ENCODE peak calls at places on chromosomes 12 and 14, in five cellular contexts. One of them, this sample, is unnamed.

GRCh38 chr14:21940887-21941855 is 267.6 kb upstream of the OR4E1 start:
- DNase-seq in adrenal gland: no peak
- DNase-seq in esophagus squamous epithelium: no peak
- DNase-seq in suprapubic skin: no peak
- DNase-seq in GM12892: no peak
- DNase-seq in this sample: peak; percentile 22

GRCh38 chr12:122078141-122079037 is at the start of gene MLXIP:
- DNase-seq in GM12892: peak; percentile 87
- DNase-seq in suprapubic skin: peak; percentile 95
- DNase-seq in esophagus squamous epithelium: peak; percentile 58
- DNase-seq in adrenal gland: peak; percentile 96
- DNase-seq in this sample: peak; percentile 94

GRCh38 chr12:121452356-121453021 is 52.6 kb downstream of the RNF34 start:
- DNase-seq in adrenal gland: no peak
- DNase-seq in suprapubic skin: peak; percentile 84
- DNase-seq in esophagus squamous epithelium: no peak
- DNase-seq in GM12892: no peak
- DNase-seq in this sample: no peak

GRCh38 chr12:84161296-84161695 is 751.3 kb downstream of the SLC6A15 start:
- DNase-seq in adrenal gland: no peak
- DNase-seq in GM12892: no peak
- DNase-seq in suprapubic skin: no peak
- DNase-seq in esophagus squamous epithelium: no peak
- DNase-seq in this sample: no peak

GRCh38 chr12:116416161-116416560 is 138.7 kb upstream of the MED13L start:
- DNase-seq in adrenal gland: no peak
- DNase-seq in suprapubic skin: no peak
- DNase-seq in esophagus squamous epithelium: no peak
- DNase-seq in GM12892: no peak
- DNase-seq in this sample: no peak

GRCh38 chr12:104668274-104668718 is 211.5 kb downstream of the CHST11 start:
- DNase-seq in esophagus squamous epithelium: no peak
- DNase-seq in adrenal gland: no peak
- DNase-seq in suprapubic skin: no peak
- DNase-seq in GM12892: no peak
- DNase-seq in this sample: peak; percentile 21

GRCh38 chr12:90029317-90029716 is 320.7 kb upstream of the ATP2B1 start:
- DNase-seq in suprapubic skin: no peak
- DNase-seq in adrenal gland: no peak
- DNase-seq in esophagus squamous epithelium: no peak
- DNase-seq in GM12892: no peak
- DNase-seq in this sample: no peak

GRCh38 chr14:64878775-64879634 is 702 bp downstream of the SPTB start:
- DNase-seq in adrenal gland: no peak
- DNase-seq in suprapubic skin: no peak
- DNase-seq in esophagus squamous epithelium: no peak
- DNase-seq in GM12892: no peak
- DNase-seq in this sample: peak; percentile 63

GRCh38 chr12:49129332-49130150 is 1.7 kb downstream of the TUBA1B start:
- DNase-seq in adrenal gland: peak; percentile 38
- DNase-seq in esophagus squamous epithelium: no peak
- DNase-seq in suprapubic skin: no peak
- DNase-seq in GM12892: no peak
- DNase-seq in this sample: peak; percentile 52

GRCh38 chr12:29230800-29231560 is 81.9 kb downstream of the FAR2 start:
- DNase-seq in suprapubic skin: no peak
- DNase-seq in adrenal gland: no peak
- DNase-seq in esophagus squamous epithelium: no peak
- DNase-seq in GM12892: no peak
- DNase-seq in this sample: no peak

GRCh38 chr12:103879048-103879692 is 38.1 kb upstream of the NT5DC3 start:
- DNase-seq in GM12892: no peak
- DNase-seq in suprapubic skin: no peak
- DNase-seq in adrenal gland: no peak
- DNase-seq in esophagus squamous epithelium: no peak
- DNase-seq in this sample: no peak

GRCh38 chr12:98823012-98823411 is 177.9 kb downstream of the APAF1 start:
- DNase-seq in adrenal gland: no peak
- DNase-seq in esophagus squamous epithelium: no peak
- DNase-seq in GM12892: no peak
- DNase-seq in suprapubic skin: no peak
- DNase-seq in this sample: no peak

GRCh38 chr12:70691018-70691672 is 53.9 kb upstream of the PTPRB start:
- DNase-seq in GM12892: no peak
- DNase-seq in suprapubic skin: no peak
- DNase-seq in esophagus squamous epithelium: no peak
- DNase-seq in adrenal gland: no peak
- DNase-seq in this sample: no peak

DNA sequence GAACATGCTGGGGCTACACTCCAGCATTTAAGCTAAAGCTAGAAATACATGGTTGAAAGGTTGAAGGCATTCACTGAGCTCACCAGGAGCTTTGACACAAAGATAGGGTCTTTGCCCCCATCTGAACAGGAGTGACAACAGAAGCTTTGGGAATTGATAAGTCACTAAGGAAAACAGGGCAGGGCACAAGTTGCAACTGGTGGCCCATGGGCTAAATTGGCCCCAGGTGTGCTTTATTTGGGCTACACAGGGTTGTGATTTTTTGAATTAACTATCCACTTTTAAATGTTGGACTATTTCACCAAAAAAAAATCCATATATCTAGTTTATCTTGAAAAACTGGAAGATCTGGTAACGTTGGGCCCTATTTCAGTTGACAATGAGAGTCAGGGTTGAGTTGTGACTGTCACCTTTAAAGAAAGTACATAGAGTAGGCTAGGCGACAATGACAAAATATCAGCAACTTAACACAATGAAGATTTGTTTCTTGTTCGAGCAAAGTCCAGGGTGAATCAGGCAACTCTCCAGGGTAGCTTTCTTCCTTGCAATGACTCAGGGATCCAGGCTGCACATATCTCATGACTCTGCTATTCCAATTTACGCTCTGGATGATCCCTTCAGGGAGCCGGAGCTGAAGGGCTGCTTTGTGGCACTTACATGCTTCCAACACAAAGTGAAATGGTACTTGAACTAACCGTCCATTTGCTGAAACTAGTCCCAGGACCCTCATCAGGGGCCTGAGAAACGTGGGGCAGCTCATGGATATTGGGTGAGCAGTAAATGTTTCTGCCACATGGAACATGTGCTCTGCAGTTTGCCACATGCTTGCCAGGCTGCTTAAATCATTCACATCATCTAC is 13.3 kb upstream of the EIF4B start:
- DNase-seq in esophagus squamous epithelium: no peak
- DNase-seq in adrenal gland: no peak
- DNase-seq in GM12892: no peak
- DNase-seq in suprapubic skin: peak; percentile 45
- DNase-seq in this sample: no peak
- TF ChIP-seq POLR2A in esophagus squamous epithelium: no peak
- TF ChIP-seq POLR2A in adrenal gland: no peak
- TF ChIP-seq POLR2A in GM12892: no peak
- TF ChIP-seq POLR2A in suprapubic skin: no peak
- TF ChIP-seq POLR2A in this sample: no peak

DNA sequence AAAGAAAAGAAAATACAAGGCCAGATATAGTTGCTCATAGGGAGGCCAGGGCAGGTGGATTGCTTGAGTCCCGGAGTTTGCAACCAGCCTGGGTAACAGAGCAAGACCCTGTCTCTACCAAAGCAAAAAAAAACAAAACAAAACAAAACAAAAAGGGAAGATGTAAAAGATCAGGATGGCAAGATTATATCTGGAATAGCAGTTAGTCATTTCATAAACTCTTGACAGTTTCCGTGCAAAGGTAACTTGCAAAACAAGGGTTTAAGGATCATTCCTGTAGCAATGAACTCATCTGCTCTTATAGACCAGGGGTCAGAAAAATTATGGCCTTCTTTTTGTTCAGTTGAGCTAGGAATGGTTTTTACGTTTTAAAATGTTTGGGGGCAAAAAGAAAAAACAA is 29.6 kb downstream of the GIT2 start:
- DNase-seq in adrenal gland: no peak
- DNase-seq in GM12892: no peak
- DNase-seq in suprapubic skin: no peak
- DNase-seq in esophagus squamous epithelium: no peak
- DNase-seq in this sample: no peak
- TF ChIP-seq POLR2A in adrenal gland: no peak
- TF ChIP-seq POLR2A in GM12892: no peak
- TF ChIP-seq POLR2A in suprapubic skin: no peak
- TF ChIP-seq POLR2A in esophagus squamous epithelium: no peak
- TF ChIP-seq POLR2A in this sample: no peak

GRCh38 chr14:49687942-49688700 is at the start of gene POLE2:
- DNase-seq in suprapubic skin: peak; percentile 89
- DNase-seq in esophagus squamous epithelium: peak; percentile 2
- DNase-seq in adrenal gland: peak; percentile 74
- DNase-seq in GM12892: peak; percentile 74
- DNase-seq in this sample: peak; percentile 90
- TF ChIP-seq POLR2A in suprapubic skin: no peak
- TF ChIP-seq POLR2A in esophagus squamous epithelium: no peak
- TF ChIP-seq POLR2A in adrenal gland: peak; percentile 12
- TF ChIP-seq POLR2A in GM12892: peak; percentile 86
- TF ChIP-seq POLR2A in this sample: peak; percentile 82

GRCh38 chr14:60723218-60724079 is 702 bp downstream of the SIX4 start:
- DNase-seq in suprapubic skin: no peak
- DNase-seq in GM12892: peak; percentile 39
- DNase-seq in adrenal gland: peak; percentile 43
- DNase-seq in esophagus squamous epithelium: no peak
- DNase-seq in this sample: peak; percentile 46
- TF ChIP-seq POLR2A in suprapubic skin: no peak
- TF ChIP-seq POLR2A in GM12892: no peak
- TF ChIP-seq POLR2A in adrenal gland: no peak
- TF ChIP-seq POLR2A in esophagus squamous epithelium: no peak
- TF ChIP-seq POLR2A in this sample: no peak